ENCODE peak calls at places on chromosomes 16 and 17, in seven cellular contexts. One of them, this sample, is unnamed.

GRCh38 chr17:50641339-50641725 is 6.7 kb downstream of the ABCC3 start:
- DNase-seq in effector memory CD4-positive, alpha-beta T cell: no peak
- DNase-seq in skeletal muscle cell: no peak
- DNase-seq in HEK293T: no peak
- DNase-seq in NCI-H2081: no peak
- DNase-seq in ACHN: no peak
- DNase-seq in iris pigment epithelial cell: no peak
- DNase-seq in this sample: no peak

GRCh38 chr17:13374203-13375143 is 227.3 kb downstream of the HS3ST3A1 start:
- DNase-seq in effector memory CD4-positive, alpha-beta T cell: no peak
- DNase-seq in skeletal muscle cell: no peak
- DNase-seq in HEK293T: no peak
- DNase-seq in NCI-H2081: no peak
- DNase-seq in ACHN: no peak
- DNase-seq in iris pigment epithelial cell: peak; percentile 67
- DNase-seq in this sample: no peak

GRCh38 chr17:57684711-57685498 is 60.2 kb downstream of the CCDC182 start:
- DNase-seq in effector memory CD4-positive, alpha-beta T cell: no peak
- DNase-seq in skeletal muscle cell: no peak
- DNase-seq in HEK293T: no peak
- DNase-seq in NCI-H2081: no peak
- DNase-seq in ACHN: no peak
- DNase-seq in iris pigment epithelial cell: no peak
- DNase-seq in this sample: no peak

GRCh38 chr17:11622468-11622867 is 24.2 kb downstream of the DNAH9 start:
- DNase-seq in effector memory CD4-positive, alpha-beta T cell: no peak
- DNase-seq in skeletal muscle cell: no peak
- DNase-seq in HEK293T: no peak
- DNase-seq in NCI-H2081: no peak
- DNase-seq in ACHN: no peak
- DNase-seq in iris pigment epithelial cell: no peak
- DNase-seq in this sample: no peak

GRCh38 chr16:56606071-56606687 is 2.2 kb upstream of the MT2A start:
- DNase-seq in effector memory CD4-positive, alpha-beta T cell: no peak
- DNase-seq in skeletal muscle cell: peak; percentile 77
- DNase-seq in HEK293T: no peak
- DNase-seq in NCI-H2081: no peak
- DNase-seq in ACHN: peak; percentile 78
- DNase-seq in iris pigment epithelial cell: peak; percentile 83
- DNase-seq in this sample: peak; percentile 90

GRCh38 chr16:50584033-50584722 is 36.0 kb downstream of the NKD1 start:
- DNase-seq in effector memory CD4-positive, alpha-beta T cell: no peak
- DNase-seq in skeletal muscle cell: no peak
- DNase-seq in HEK293T: no peak
- DNase-seq in NCI-H2081: no peak
- DNase-seq in ACHN: no peak
- DNase-seq in iris pigment epithelial cell: no peak
- DNase-seq in this sample: no peak

GRCh38 chr17:15479697-15480096 is 12.3 kb upstream of the CDRT4 start:
- DNase-seq in effector memory CD4-positive, alpha-beta T cell: no peak
- DNase-seq in skeletal muscle cell: no peak
- DNase-seq in HEK293T: no peak
- DNase-seq in NCI-H2081: no peak
- DNase-seq in ACHN: no peak
- DNase-seq in iris pigment epithelial cell: no peak
- DNase-seq in this sample: peak; percentile 11

GRCh38 chr16:46568472-46569230 is 52.5 kb downstream of the SHCBP1 start:
- DNase-seq in effector memory CD4-positive, alpha-beta T cell: no peak
- DNase-seq in skeletal muscle cell: no peak
- DNase-seq in HEK293T: no peak
- DNase-seq in NCI-H2081: no peak
- DNase-seq in ACHN: no peak
- DNase-seq in iris pigment epithelial cell: no peak
- DNase-seq in this sample: no peak

GRCh38 chr17:56592487-56593072 is 919 bp upstream of the NOG start:
- DNase-seq in effector memory CD4-positive, alpha-beta T cell: no peak
- DNase-seq in skeletal muscle cell: no peak
- DNase-seq in HEK293T: peak; percentile 86
- DNase-seq in NCI-H2081: peak; percentile 33
- DNase-seq in ACHN: peak; percentile 70
- DNase-seq in iris pigment epithelial cell: peak; percentile 56
- DNase-seq in this sample: no peak

GRCh38 chr16:87686697-87687570 is 78.9 kb downstream of the KLHDC4 start:
- DNase-seq in effector memory CD4-positive, alpha-beta T cell: no peak
- DNase-seq in skeletal muscle cell: no peak
- DNase-seq in HEK293T: no peak
- DNase-seq in NCI-H2081: no peak
- DNase-seq in ACHN: no peak
- DNase-seq in iris pigment epithelial cell: no peak
- DNase-seq in this sample: no peak

GRCh38 chr16:71347146-71347545 is 11.4 kb upstream of the CALB2 start:
- DNase-seq in effector memory CD4-positive, alpha-beta T cell: no peak
- DNase-seq in skeletal muscle cell: no peak
- DNase-seq in HEK293T: no peak
- DNase-seq in NCI-H2081: no peak
- DNase-seq in ACHN: no peak
- DNase-seq in iris pigment epithelial cell: no peak
- DNase-seq in this sample: no peak

GRCh38 chr17:65362826-65363225 is 198.6 kb downstream of the AXIN2 start:
- DNase-seq in effector memory CD4-positive, alpha-beta T cell: no peak
- DNase-seq in skeletal muscle cell: no peak
- DNase-seq in HEK293T: no peak
- DNase-seq in NCI-H2081: no peak
- DNase-seq in ACHN: no peak
- DNase-seq in iris pigment epithelial cell: peak; percentile 8
- DNase-seq in this sample: peak; percentile 58

GRCh38 chr17:38572665-38573365 is 32.9 kb downstream of the SRCIN1 start:
- DNase-seq in effector memory CD4-positive, alpha-beta T cell: no peak
- DNase-seq in skeletal muscle cell: no peak
- DNase-seq in HEK293T: peak; percentile 70
- DNase-seq in NCI-H2081: peak; percentile 81
- DNase-seq in ACHN: no peak
- DNase-seq in iris pigment epithelial cell: no peak
- DNase-seq in this sample: no peak

GRCh38 chr17:42192189-42193126 is 1.8 kb downstream of the GHDC start:
- DNase-seq in effector memory CD4-positive, alpha-beta T cell: no peak
- DNase-seq in skeletal muscle cell: no peak
- DNase-seq in HEK293T: no peak
- DNase-seq in NCI-H2081: no peak
- DNase-seq in ACHN: no peak
- DNase-seq in iris pigment epithelial cell: no peak
- DNase-seq in this sample: no peak

GRCh38 chr16:84380405-84380804 is 12.1 kb downstream of the ATP2C2 start:
- DNase-seq in effector memory CD4-positive, alpha-beta T cell: no peak
- DNase-seq in skeletal muscle cell: no peak
- DNase-seq in HEK293T: no peak
- DNase-seq in NCI-H2081: no peak
- DNase-seq in ACHN: no peak
- DNase-seq in iris pigment epithelial cell: no peak
- DNase-seq in this sample: peak; percentile 58

GRCh38 chr16:57763290-57764005 is 27.9 kb downstream of the KATNB1 start:
- DNase-seq in effector memory CD4-positive, alpha-beta T cell: no peak
- DNase-seq in skeletal muscle cell: no peak
- DNase-seq in HEK293T: no peak
- DNase-seq in NCI-H2081: no peak
- DNase-seq in ACHN: no peak
- DNase-seq in iris pigment epithelial cell: no peak
- DNase-seq in this sample: no peak

GRCh38 chr17:42266918-42267766 is 9.0 kb downstream of the STAT5B start:
- DNase-seq in effector memory CD4-positive, alpha-beta T cell: peak; percentile 64
- DNase-seq in skeletal muscle cell: peak; percentile 75
- DNase-seq in HEK293T: no peak
- DNase-seq in NCI-H2081: no peak
- DNase-seq in ACHN: no peak
- DNase-seq in iris pigment epithelial cell: peak; percentile 97
- DNase-seq in this sample: peak; percentile 63

GRCh38 chr17:44655983-44656700 is at the start of gene MEIOC:
- DNase-seq in effector memory CD4-positive, alpha-beta T cell: no peak
- DNase-seq in skeletal muscle cell: no peak
- DNase-seq in HEK293T: peak; percentile 85
- DNase-seq in NCI-H2081: peak; percentile 78
- DNase-seq in ACHN: no peak
- DNase-seq in iris pigment epithelial cell: peak; percentile 6
- DNase-seq in this sample: no peak

GRCh38 chr17:77875881-77876509 is 82.5 kb upstream of the TNRC6C start:
- DNase-seq in effector memory CD4-positive, alpha-beta T cell: no peak
- DNase-seq in skeletal muscle cell: no peak
- DNase-seq in HEK293T: no peak
- DNase-seq in NCI-H2081: no peak
- DNase-seq in ACHN: peak; percentile 85
- DNase-seq in iris pigment epithelial cell: peak; percentile 18
- DNase-seq in this sample: no peak

GRCh38 chr17:65131946-65132345 is 5.2 kb upstream of the RGS9 start:
- DNase-seq in effector memory CD4-positive, alpha-beta T cell: no peak
- DNase-seq in skeletal muscle cell: peak; percentile 96
- DNase-seq in HEK293T: no peak
- DNase-seq in NCI-H2081: no peak
- DNase-seq in ACHN: no peak
- DNase-seq in iris pigment epithelial cell: peak; percentile 84
- DNase-seq in this sample: peak; percentile 75

GRCh38 chr16:80403871-80404270 is 136.9 kb upstream of the DYNLRB2 start:
- DNase-seq in effector memory CD4-positive, alpha-beta T cell: no peak
- DNase-seq in skeletal muscle cell: no peak
- DNase-seq in HEK293T: no peak
- DNase-seq in NCI-H2081: no peak
- DNase-seq in ACHN: no peak
- DNase-seq in iris pigment epithelial cell: no peak
- DNase-seq in this sample: no peak

GRCh38 chr17:1714980-1715802 is 5.0 kb upstream of the TLCD2 start:
- DNase-seq in effector memory CD4-positive, alpha-beta T cell: no peak
- DNase-seq in skeletal muscle cell: peak; percentile 77
- DNase-seq in HEK293T: no peak
- DNase-seq in NCI-H2081: no peak
- DNase-seq in ACHN: peak; percentile 89
- DNase-seq in iris pigment epithelial cell: peak; percentile 91
- DNase-seq in this sample: peak; percentile 76

GRCh38 chr16:3017806-3018506 is at the start of gene CLDN6:
- DNase-seq in effector memory CD4-positive, alpha-beta T cell: no peak
- DNase-seq in skeletal muscle cell: no peak
- DNase-seq in HEK293T: peak; percentile 73
- DNase-seq in NCI-H2081: no peak
- DNase-seq in ACHN: no peak
- DNase-seq in iris pigment epithelial cell: no peak
- DNase-seq in this sample: no peak

GRCh38 chr17:2227025-2227699 is 76.4 kb downstream of the SMG6 start:
- DNase-seq in effector memory CD4-positive, alpha-beta T cell: no peak
- DNase-seq in skeletal muscle cell: no peak
- DNase-seq in HEK293T: no peak
- DNase-seq in NCI-H2081: no peak
- DNase-seq in ACHN: no peak
- DNase-seq in iris pigment epithelial cell: peak; percentile 63
- DNase-seq in this sample: peak; percentile 96

GRCh38 chr17:1762233-1762905 is 509 bp downstream of the SERPINF1 start:
- DNase-seq in effector memory CD4-positive, alpha-beta T cell: no peak
- DNase-seq in skeletal muscle cell: peak; percentile 57
- DNase-seq in HEK293T: no peak
- DNase-seq in NCI-H2081: no peak
- DNase-seq in ACHN: no peak
- DNase-seq in iris pigment epithelial cell: peak; percentile 53
- DNase-seq in this sample: no peak

GRCh38 chr16:75105306-75106061 is 11.1 kb downstream of the LDHD start:
- DNase-seq in effector memory CD4-positive, alpha-beta T cell: no peak
- DNase-seq in skeletal muscle cell: no peak
- DNase-seq in HEK293T: no peak
- DNase-seq in NCI-H2081: no peak
- DNase-seq in ACHN: no peak
- DNase-seq in iris pigment epithelial cell: peak; percentile 36
- DNase-seq in this sample: no peak

GRCh38 chr17:68906638-68907037 is 48.6 kb downstream of the ABCA8 start:
- DNase-seq in effector memory CD4-positive, alpha-beta T cell: no peak
- DNase-seq in skeletal muscle cell: peak; percentile 4
- DNase-seq in HEK293T: peak; percentile 13
- DNase-seq in NCI-H2081: peak; percentile 6
- DNase-seq in ACHN: peak; percentile 37
- DNase-seq in iris pigment epithelial cell: peak; percentile 47
- DNase-seq in this sample: peak; percentile 24

GRCh38 chr16:4360538-4361021 is 9.5 kb upstream of the PAM16 start:
- DNase-seq in effector memory CD4-positive, alpha-beta T cell: no peak
- DNase-seq in skeletal muscle cell: no peak
- DNase-seq in HEK293T: no peak
- DNase-seq in NCI-H2081: no peak
- DNase-seq in ACHN: peak; percentile 33
- DNase-seq in iris pigment epithelial cell: no peak
- DNase-seq in this sample: no peak

GRCh38 chr17:29010129-29010528 is 4.3 kb upstream of the SEZ6 start:
- DNase-seq in effector memory CD4-positive, alpha-beta T cell: no peak
- DNase-seq in skeletal muscle cell: no peak
- DNase-seq in HEK293T: no peak
- DNase-seq in NCI-H2081: peak; percentile 55
- DNase-seq in ACHN: no peak
- DNase-seq in iris pigment epithelial cell: no peak
- DNase-seq in this sample: no peak